ENCODE peak calls at places on chromosomes 13 and 19, in six cellular contexts. W, T, N, X, P and Q are unnamed samples.

GRCh38 chr13:31240921-31241320 is 41.1 kb downstream of the B3GLCT start:
- DNase-seq in X (no peak), P (no peak), T (no peak), W (no peak), N (no peak), Q (no peak)

GRCh38 chr13:26026211-26026610 is 25.6 kb downstream of the SHISA2 start:
- DNase-seq in X (no peak), T (no peak), N (no peak), P (no peak), W (no peak), Q (no peak)

GRCh38 chr19:33214621-33215020 is 11.0 kb downstream of the SLC7A10 start:
- DNase-seq in W (peak), P (no peak), N (no peak), T (peak), X (no peak), Q (peak)

GRCh38 chr19:1400281-1401137 is 833 bp downstream of the GAMT start:
- DNase-seq in N (no peak), X (peak), T (no peak), W (no peak), P (no peak), Q (peak)

GRCh38 chr13:113629814-113630213 is 28.2 kb downstream of the ATP4B start:
- DNase-seq in X (no peak), W (no peak), P (no peak), N (no peak), T (no peak), Q (no peak)

GRCh38 chr19:37928527-37929286 is 21.7 kb downstream of the SIPA1L3 start:
- DNase-seq in W (peak), X (no peak), P (no peak), N (no peak), T (no peak), Q (no peak)

GRCh38 chr19:46515879-46516350 is 20.2 kb upstream of the PNMA8B start:
- DNase-seq in P (no peak), W (peak), X (no peak), N (no peak), T (no peak), Q (peak)

GRCh38 chr19:19343762-19344161 is 23.1 kb downstream of the MAU2 start:
- DNase-seq in W (no peak), N (no peak), T (no peak), X (no peak), P (no peak), Q (no peak)

GRCh38 chr19:8331263-8331840 is 10.1 kb downstream of the RPS28 start:
- DNase-seq in X (no peak), T (no peak), P (no peak), N (no peak), W (no peak), Q (no peak)

GRCh38 chr19:55113570-55114039 is 3.8 kb downstream of the PPP1R12C start:
- DNase-seq in W (peak), T (peak), P (no peak), N (no peak), X (peak), Q (no peak)

GRCh38 chr13:30141773-30142501 is 165.4 kb downstream of the KATNAL1 start:
- DNase-seq in N (no peak), P (no peak), X (no peak), T (no peak), W (no peak), Q (no peak)

GRCh38 chr13:52644108-52644507 is 1.9 kb downstream of the HNRNPA1L2 start:
- DNase-seq in W (no peak), X (no peak), N (no peak), P (no peak), T (peak), Q (no peak)

GRCh38 chr13:66312312-66313087 is 917.6 kb downstream of the PCDH9 start:
- DNase-seq in X (peak), N (no peak), P (no peak), T (no peak), W (no peak), Q (peak)